ENCODE peak calls at places on chromosomes 13 and 19, in six cellular contexts. B is amniotic stem cell, G is astrocyte of the cerebellum, W is activated gamma-delta T cell treated with Interleukin-2 at 50 U/mL for 16 hours, D is sigmoid colon, N is breast epithelium. O is an unnamed sample.

GRCh38 chr19:50003810-50004419 is 21.3 kb downstream of the VRK3 start:
- DNase-seq in W (no peak), B (peak), G (peak), D (peak), N (no peak), O (peak)

GRCh38 chr19:10861118-10861651 is 10.2 kb upstream of the CARM1 start:
- DNase-seq in B (no peak), N (no peak), G (no peak), D (no peak), W (no peak), O (no peak)

GRCh38 chr13:51520524-51520923 is 63.7 kb upstream of the WDFY2 start:
- DNase-seq in W (no peak), B (peak), D (no peak), N (no peak), G (no peak), O (no peak)

GRCh38 chr13:39789451-39789850 is 134.0 kb downstream of the COG6 start:
- DNase-seq in B (no peak), W (no peak), D (no peak), N (no peak), G (no peak), O (no peak)

GRCh38 chr13:43363156-43363918 is 340.0 kb downstream of the DNAJC15 start:
- DNase-seq in W (no peak), G (peak), N (no peak), D (no peak), B (no peak), O (no peak)

GRCh38 chr19:44521370-44521769 is 8.1 kb downstream of the CEACAM20 start:
- DNase-seq in B (no peak), W (no peak), N (no peak), D (no peak), G (no peak), O (no peak)

GRCh38 chr13:111389621-111390521 is 69.4 kb downstream of the TEX29 start:
- DNase-seq in D (no peak), W (no peak), G (no peak), N (no peak), B (no peak), O (no peak)

GRCh38 chr19:11194657-11195056 is 2.7 kb downstream of the KANK2 start:
- DNase-seq in N (no peak), W (no peak), G (no peak), B (no peak), D (peak), O (no peak)

GRCh38 chr13:111061338-111062045 is 53.6 kb upstream of the ARHGEF7 start:
- DNase-seq in D (no peak), G (no peak), N (no peak), B (no peak), W (no peak), O (no peak)

GRCh38 chr13:111961793-111962192 is 105.2 kb upstream of the SOX1 start:
- DNase-seq in N (no peak), B (no peak), D (no peak), G (no peak), W (no peak), O (no peak)

GRCh38 chr19:30046522-30046921 is 104.5 kb downstream of the URI1 start:
- DNase-seq in N (no peak), W (no peak), B (no peak), G (peak), D (no peak), O (peak)

GRCh38 chr13:112714772-112715569 is 25.1 kb downstream of the ATP11A start:
- DNase-seq in G (no peak), B (no peak), W (no peak), N (no peak), D (peak), O (no peak)

GRCh38 chr13:85170372-85170771 is 628.8 kb downstream of the SLITRK6 start:
- DNase-seq in N (no peak), W (no peak), G (no peak), B (no peak), D (no peak), O (no peak)

GRCh38 chr19:41226874-41227390 is 7.9 kb downstream of the AXL start:
- DNase-seq in B (no peak), D (no peak), W (no peak), N (no peak), G (no peak), O (no peak)

GRCh38 chr19:18651738-18652137 is 14.9 kb downstream of the KLHL26 start:
- DNase-seq in W (no peak), G (no peak), D (no peak), N (no peak), B (no peak), O (no peak)

GRCh38 chr13:101511766-101512165 is 59.3 kb downstream of the ITGBL1 start:
- DNase-seq in N (no peak), W (no peak), G (no peak), D (no peak), B (no peak), O (no peak)

GRCh38 chr19:10168386-10168948 is 26.3 kb downstream of the DNMT1 start:
- DNase-seq in N (no peak), B (no peak), W (no peak), G (no peak), D (no peak), O (no peak)

GRCh38 chr13:50923272-50923671 is 13.7 kb downstream of the RNASEH2B start:
- DNase-seq in D (no peak), N (no peak), B (no peak), W (no peak), G (no peak), O (no peak)

GRCh38 chr19:38898788-38899446 is 501 bp downstream of the SIRT2 start:
- DNase-seq in D (no peak), G (no peak), W (no peak), N (no peak), B (no peak), O (no peak)

GRCh38 chr19:18951721-18952281 is 10.8 kb upstream of the HOMER3 start:
- DNase-seq in D (no peak), W (no peak), G (no peak), N (no peak), B (no peak), O (no peak)

GRCh38 chr13:112943309-112944125 is 25.5 kb upstream of the MCF2L start:
- DNase-seq in D (peak), W (no peak), G (no peak), B (no peak), N (no peak), O (no peak)

GRCh38 chr19:6484831-6485230 is 3.2 kb upstream of the DENND1C start:
- DNase-seq in N (no peak), G (no peak), W (no peak), D (no peak), B (no peak), O (no peak)

GRCh38 chr13:52882803-52883202 is 34.4 kb upstream of the PCDH8 start:
- DNase-seq in B (no peak), G (no peak), D (no peak), W (no peak), N (no peak), O (no peak)

GRCh38 chr19:46828484-46828883 is 22.2 kb downstream of the AP2S1 start:
- DNase-seq in B (no peak), N (no peak), W (no peak), D (no peak), G (no peak), O (no peak)

GRCh38 chr19:49795615-49796014 is 17.5 kb downstream of the FUZ start:
- DNase-seq in D (no peak), G (no peak), B (no peak), N (no peak), W (no peak), O (no peak)

GRCh38 chr13:52047463-52047862 is 23.0 kb downstream of the UTP14C start:
- DNase-seq in B (no peak), G (no peak), N (no peak), D (no peak), W (no peak), O (no peak)

GRCh38 chr13:99416411-99417121 is 84.7 kb upstream of the TM9SF2 start:
- DNase-seq in N (peak), G (no peak), W (no peak), B (no peak), D (no peak), O (no peak)

GRCh38 chr13:75788494-75788991 is 152.4 kb downstream of the LMO7 start:
- DNase-seq in D (no peak), N (no peak), W (no peak), G (peak), B (no peak), O (no peak)

GRCh38 chr13:51475727-51476521 is 23.1 kb upstream of the INTS6 start:
- DNase-seq in N (no peak), D (no peak), B (no peak), G (no peak), W (no peak), O (no peak)

GRCh38 chr19:13606156-13606555 is 99.9 kb upstream of the CACNA1A start:
- DNase-seq in D (no peak), W (no peak), G (no peak), B (no peak), N (no peak), O (no peak)

GRCh38 chr13:112643759-112644459 is 45.9 kb upstream of the ATP11A start:
- DNase-seq in B (no peak), D (no peak), W (no peak), G (no peak), N (peak), O (no peak)

GRCh38 chr13:49540552-49540951 is 44.8 kb downstream of the PHF11 start:
- DNase-seq in G (peak), B (no peak), D (no peak), W (no peak), N (no peak), O (peak)

O was measured in GM12878.